ENCODE peak calls at places on chromosomes 4 and X, in five cellular contexts. Q is Caco-2, B is psoas muscle, F is SK-MEL-5, E is fibroblast of the aortic adventitia. J is an unnamed sample.

GRCh38 chr4:96606451-96606850 is 766.6 kb downstream of the PDHA2 start:
- DNase-seq in Q (no peak), E (no peak), F (no peak), B (no peak), J (no peak)

GRCh38 chr4:170035231-170035630 is 9.0 kb upstream of the MFAP3L start:
- DNase-seq in E (no peak), B (no peak), F (no peak), Q (no peak), J (no peak)

GRCh38 chr4:162406637-162407370 is 243.0 kb upstream of the FSTL5 start:
- DNase-seq in F (no peak), B (no peak), E (no peak), Q (peak), J (no peak)

GRCh38 chr4:11338990-11339782 is 89.5 kb downstream of the HS3ST1 start:
- DNase-seq in B (no peak), F (no peak), Q (no peak), E (no peak), J (no peak)

GRCh38 chr4:37890501-37891220 is at the start of gene TBC1D1:
- DNase-seq in E (no peak), B (peak), F (no peak), Q (no peak), J (peak)

GRCh38 chrX:132216283-132216682 is 3.0 kb downstream of the RAP2C start:
- DNase-seq in E (peak), B (no peak), Q (no peak), F (no peak), J (no peak)

GRCh38 chrX:129754266-129755024 is 15.7 kb downstream of the XPNPEP2 start:
- DNase-seq in E (no peak), B (no peak), F (peak), Q (no peak), J (no peak)

GRCh38 chrX:7690842-7691241 is 152.1 kb upstream of the VCX start:
- DNase-seq in B (no peak), F (no peak), Q (no peak), E (no peak), J (no peak)

GRCh38 chr4:8238515-8239053 is 31.0 kb upstream of the HTRA3 start:
- DNase-seq in Q (peak), F (no peak), E (no peak), B (no peak), J (no peak)

GRCh38 chrX:1442016-1442665 is 10.6 kb downstream of the ASMTL start:
- DNase-seq in F (no peak), B (no peak), Q (no peak), E (no peak), J (no peak)

GRCh38 chr4:157075401-157075800 is 549 bp upstream of the GLRB start:
- DNase-seq in F (no peak), E (no peak), B (no peak), Q (no peak), J (no peak)

GRCh38 chrX:55488268-55488558 is 1.4 kb downstream of the USP51 start:
- DNase-seq in Q (no peak), F (no peak), E (no peak), B (no peak), J (no peak)

GRCh38 chr4:122921971-122922876 is at the start of gene NUDT6:
- DNase-seq in Q (peak), F (peak), B (peak), E (peak), J (peak)

GRCh38 chr4:97038146-97038516 is 1105.1 kb downstream of the STPG2 start:
- DNase-seq in B (no peak), F (no peak), E (no peak), Q (no peak), J (no peak)

GRCh38 chr4:161936625-161937133 is 227.1 kb downstream of the FSTL5 start:
- DNase-seq in F (no peak), B (no peak), E (peak), Q (no peak), J (no peak)

GRCh38 chrX:103056902-103057301 is 7.1 kb downstream of the BEX1 start:
- DNase-seq in Q (peak), B (no peak), F (no peak), E (no peak), J (no peak)

J was measured in right atrium auricular region.